ENCODE peak calls at places on chromosomes 13 and 19, in six cellular contexts. Y, V, Q, H, C and L are unnamed samples. For H3K4me1, the result is how much of the 10 kb centered on the place peaks cover.

GRCh38 chr13:92716749-92717148 is 509.9 kb upstream of the GPC6 start:
- DNase-seq in V (no peak), Y (peak), H (no peak), C (peak), Q (no peak), L (no peak)

GRCh38 chr19:41813911-41814310 is 17.5 kb downstream of the CEACAM3 start:
- DNase-seq in V (no peak), C (no peak), Q (no peak), Y (no peak), H (no peak), L (no peak)

GRCh38 chr19:47421844-47422395 is 2.6 kb upstream of the MEIS3 start:
- DNase-seq in Q (no peak), V (no peak), C (no peak), H (no peak), Y (peak), L (no peak)

GRCh38 chr13:113162783-113163685 is 4.6 kb downstream of the PROZ start:
- DNase-seq in Q (no peak), H (no peak), C (no peak), Y (peak), V (no peak), L (no peak)

GRCh38 chr13:20566424-20566916 is 487 bp upstream of the IFT88 start:
- DNase-seq in H (peak), Y (peak), Q (no peak), V (no peak), C (no peak), L (peak)

GRCh38 chr13:65468628-65469027 is 1761.5 kb downstream of the PCDH9 start:
- DNase-seq in Y (no peak), V (no peak), Q (no peak), H (no peak), C (peak), L (no peak)

GRCh38 chr19:31099470-31100190 is 249.6 kb downstream of the TSHZ3 start:
- DNase-seq in Y (no peak), V (no peak), H (no peak), Q (no peak), C (peak), L (no peak)

GRCh38 chr19:42441047-42441440 is 1.7 kb downstream of the CXCL17 start:
- DNase-seq in V (no peak), Q (no peak), Y (no peak), H (no peak), C (no peak), L (no peak)

GRCh38 chr13:64239372-64239771 is 2823.7 kb upstream of the PCDH20 start:
- DNase-seq in H (no peak), Y (no peak), C (peak), V (no peak), Q (no peak), L (no peak)

GRCh38 chr19:43313711-43314495 is 39.6 kb upstream of the CD177 start:
- DNase-seq in Y (no peak), H (no peak), C (no peak), V (no peak), Q (no peak), L (no peak)

GRCh38 chr19:45096700-45097099 is 3.7 kb downstream of the PPP1R37 start:
- DNase-seq in C (no peak), Y (no peak), V (no peak), Q (no peak), H (no peak), L (no peak)

GRCh38 chr19:45094158-45094557 is 1.2 kb downstream of the PPP1R37 start:
- DNase-seq in H (no peak), Y (no peak), C (no peak), V (no peak), Q (no peak), L (no peak)

GRCh38 chr19:45092747-45093678 is at the start of gene PPP1R37:
- DNase-seq in H (peak), V (peak), C (peak), Y (peak), Q (peak), L (peak)

GRCh38 chr19:45095496-45096413 is 2.8 kb downstream of the PPP1R37 start:
- DNase-seq in H (peak), V (no peak), Q (no peak), Y (no peak), C (no peak), L (no peak)

GRCh38 chr19:45094707-45095106 is 1.7 kb downstream of the PPP1R37 start:
- DNase-seq in Y (no peak), V (no peak), H (no peak), Q (no peak), C (no peak), L (no peak)
- H3K4me1 ChIP-seq in Y (under half), V (half or more), H (under half), Q (half or more), C (under half), L (under half)

DNA sequence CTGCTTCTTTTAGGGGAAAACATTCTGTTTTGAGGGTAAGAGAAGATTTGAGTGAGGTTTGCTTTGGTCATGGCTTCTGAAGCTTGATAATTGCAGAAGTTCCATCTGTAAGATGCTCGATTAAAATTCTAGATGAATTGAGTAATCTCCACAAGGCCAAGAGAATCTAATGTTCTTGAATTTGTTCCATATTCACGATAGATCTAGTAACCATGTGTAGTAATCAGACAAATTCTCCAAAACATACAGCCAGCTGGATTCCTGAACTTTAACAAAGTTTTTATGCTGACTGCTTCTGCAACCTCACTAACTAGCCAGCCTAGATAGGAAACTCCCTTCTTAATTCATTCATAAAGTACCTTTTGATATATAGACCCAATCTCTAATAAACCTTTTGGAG is 92.7 kb downstream of the COL4A2 start:
- DNase-seq in C (peak), Q (no peak), Y (no peak), H (no peak), V (no peak), L (no peak)
- H3K4me1 ChIP-seq in C (under half), Q (under half), Y (under half), H (under half), V (half or more), L (under half)

GRCh38 chr13:40983269-40983668 is 35.8 kb downstream of the ELF1 start:
- DNase-seq in Y (peak), Q (no peak), C (peak), H (no peak), V (no peak), L (no peak)
- H3K4me1 ChIP-seq in Y (under half), Q (under half), C (under half), H (under half), V (half or more), L (under half)

DNA sequence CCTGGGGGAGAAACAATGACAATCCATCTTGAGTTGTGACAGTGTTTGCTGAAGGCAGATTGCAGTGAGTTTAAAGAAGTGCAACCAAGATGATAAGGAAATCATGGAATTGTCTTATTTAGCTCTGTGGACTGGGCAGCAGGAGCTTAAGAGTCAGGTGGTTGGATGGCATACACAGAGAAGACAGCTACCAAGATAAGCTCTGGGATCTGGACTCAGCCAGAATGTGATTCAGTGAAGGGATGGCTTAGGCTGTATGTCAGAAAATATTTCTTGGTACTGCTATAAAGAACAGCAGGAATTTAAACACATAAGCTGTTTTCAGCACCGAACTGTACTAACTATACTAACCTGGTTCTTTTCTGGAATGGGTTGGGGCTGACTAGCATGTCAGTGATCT is 25.4 kb downstream of the B3GLCT start:
- DNase-seq in V (no peak), Q (no peak), C (no peak), H (no peak), Y (no peak), L (no peak)
- H3K4me1 ChIP-seq in V (under half), Q (under half), C (under half), H (under half), Y (under half), L (under half)

GRCh38 chr19:3386447-3387234 is 20.3 kb downstream of the NFIC start:
- DNase-seq in C (no peak), V (no peak), Y (no peak), Q (no peak), H (peak), L (no peak)
- H3K4me1 ChIP-seq in C (under half), V (half or more), Y (under half), Q (under half), H (half or more), L (under half)

GRCh38 chr19:38021356-38021755 is 114.3 kb downstream of the SIPA1L3 start:
- DNase-seq in C (no peak), V (no peak), H (no peak), Q (no peak), Y (no peak), L (no peak)
- H3K4me1 ChIP-seq in C (under half), V (under half), H (under half), Q (under half), Y (under half), L (under half)

DNA sequence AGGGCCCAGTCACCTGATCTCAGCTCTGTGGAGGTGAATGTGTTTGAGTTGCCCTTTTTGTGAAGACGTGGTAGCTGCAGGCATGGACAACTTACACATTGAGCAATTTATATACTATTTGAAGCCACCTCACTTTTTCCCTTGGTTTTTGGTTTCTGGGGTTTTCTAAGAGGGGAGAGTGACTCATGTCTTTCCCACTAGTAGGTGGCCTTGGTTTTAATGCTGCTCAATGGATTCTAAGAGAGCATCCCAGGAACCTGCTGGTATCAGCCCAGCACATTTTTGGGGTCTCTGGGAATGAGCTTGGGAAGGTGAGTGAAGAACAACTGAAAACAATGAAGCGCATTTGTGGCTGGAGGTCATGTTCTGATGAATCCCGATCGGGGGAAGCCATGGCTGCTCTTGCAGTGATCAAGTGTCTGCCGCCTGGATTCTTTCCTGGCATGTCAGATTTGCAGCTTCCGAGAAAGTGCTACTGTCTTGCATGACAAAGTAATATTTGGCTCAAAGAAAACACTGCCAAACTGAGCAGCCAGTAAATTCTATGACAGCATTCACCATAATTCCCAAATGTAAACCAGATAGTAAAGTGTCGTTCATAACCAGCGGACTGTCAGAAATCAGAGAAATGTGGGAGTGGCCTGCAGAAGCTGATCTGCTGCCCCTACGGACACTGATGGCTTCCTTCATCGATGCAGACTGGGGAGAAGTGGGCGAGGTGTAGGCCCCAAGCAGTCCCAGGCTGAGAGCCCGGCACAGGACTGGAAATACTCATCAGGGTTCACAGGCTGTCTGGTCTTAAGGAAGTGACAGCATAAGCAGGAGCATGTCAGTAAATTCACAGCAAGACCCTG is 98.7 kb downstream of the COL4A2 start:
- DNase-seq in Y (no peak), C (no peak), V (no peak), H (no peak), Q (no peak), L (no peak)
- H3K4me1 ChIP-seq in Y (under half), C (under half), V (half or more), H (under half), Q (under half), L (under half)

GRCh38 chr13:114315074-114315785 is 927 bp downstream of the CHAMP1 start:
- DNase-seq in V (no peak), H (no peak), C (no peak), Y (peak), Q (no peak), L (no peak)
- H3K4me1 ChIP-seq in V (half or more), H (under half), C (under half), Y (under half), Q (under half), L (under half)

GRCh38 chr19:8477889-8478288 is 24.6 kb downstream of the PRAM1 start:
- DNase-seq in H (no peak), V (no peak), Q (no peak), C (no peak), Y (no peak), L (no peak)
- H3K4me1 ChIP-seq in H (under half), V (under half), Q (under half), C (under half), Y (under half), L (under half)

GRCh38 chr13:94267581-94267980 is 211.9 kb downstream of the DCT start:
- DNase-seq in V (no peak), C (no peak), H (no peak), Q (no peak), Y (no peak), L (no peak)
- H3K4me1 ChIP-seq in V (under half), C (under half), H (under half), Q (under half), Y (under half), L (under half)